ENCODE peak calls at places on chromosomes 12 and 14, in nine cellular contexts. One of them, this sample, is unnamed.

GRCh38 chr14:23076785-23077408 is 18.0 kb downstream of the ACIN1 start:
- DNase-seq in naive thymus-derived CD4-positive, alpha-beta T cell: peak
- DNase-seq in stimulated activated CD4-positive, alpha-beta T cell treated with anti-CD3 and anti-CD28 coated beads, Interleukin-2, amount 100 ng/mL, for 48 hours: no peak
- DNase-seq in astrocyte of the spinal cord: peak
- DNase-seq in epithelial cell of esophagus: peak
- DNase-seq in heart right ventricle: no peak
- DNase-seq in sciatic nerve: no peak
- DNase-seq in pons: peak
- DNase-seq in AG10803: no peak
- DNase-seq in this sample: peak

GRCh38 chr12:1044697-1045096 is 53.7 kb downstream of the ERC1 start:
- DNase-seq in naive thymus-derived CD4-positive, alpha-beta T cell: no peak
- DNase-seq in stimulated activated CD4-positive, alpha-beta T cell treated with anti-CD3 and anti-CD28 coated beads, Interleukin-2, amount 100 ng/mL, for 48 hours: no peak
- DNase-seq in astrocyte of the spinal cord: peak
- DNase-seq in epithelial cell of esophagus: peak
- DNase-seq in heart right ventricle: no peak
- DNase-seq in sciatic nerve: no peak
- DNase-seq in pons: no peak
- DNase-seq in AG10803: peak
- DNase-seq in this sample: peak

GRCh38 chr12:45232771-45233372 is 17.0 kb downstream of the ANO6 start:
- DNase-seq in naive thymus-derived CD4-positive, alpha-beta T cell: no peak
- DNase-seq in stimulated activated CD4-positive, alpha-beta T cell treated with anti-CD3 and anti-CD28 coated beads, Interleukin-2, amount 100 ng/mL, for 48 hours: no peak
- DNase-seq in astrocyte of the spinal cord: peak
- DNase-seq in epithelial cell of esophagus: peak
- DNase-seq in heart right ventricle: no peak
- DNase-seq in sciatic nerve: no peak
- DNase-seq in pons: no peak
- DNase-seq in AG10803: peak
- DNase-seq in this sample: peak

GRCh38 chr12:26870491-26871419 is 37.8 kb upstream of the ITPR2 start:
- DNase-seq in naive thymus-derived CD4-positive, alpha-beta T cell: no peak
- DNase-seq in stimulated activated CD4-positive, alpha-beta T cell treated with anti-CD3 and anti-CD28 coated beads, Interleukin-2, amount 100 ng/mL, for 48 hours: no peak
- DNase-seq in astrocyte of the spinal cord: peak
- DNase-seq in epithelial cell of esophagus: peak
- DNase-seq in heart right ventricle: peak
- DNase-seq in sciatic nerve: no peak
- DNase-seq in pons: no peak
- DNase-seq in AG10803: peak
- DNase-seq in this sample: peak

GRCh38 chr12:49370539-49370938 is 3.3 kb downstream of the SPATS2 start:
- DNase-seq in naive thymus-derived CD4-positive, alpha-beta T cell: no peak
- DNase-seq in stimulated activated CD4-positive, alpha-beta T cell treated with anti-CD3 and anti-CD28 coated beads, Interleukin-2, amount 100 ng/mL, for 48 hours: no peak
- DNase-seq in astrocyte of the spinal cord: no peak
- DNase-seq in epithelial cell of esophagus: no peak
- DNase-seq in heart right ventricle: no peak
- DNase-seq in sciatic nerve: no peak
- DNase-seq in pons: no peak
- DNase-seq in AG10803: no peak
- DNase-seq in this sample: no peak

GRCh38 chr14:100221419-100222218 is 17.3 kb upstream of the YY1 start:
- DNase-seq in naive thymus-derived CD4-positive, alpha-beta T cell: peak
- DNase-seq in stimulated activated CD4-positive, alpha-beta T cell treated with anti-CD3 and anti-CD28 coated beads, Interleukin-2, amount 100 ng/mL, for 48 hours: peak
- DNase-seq in astrocyte of the spinal cord: peak
- DNase-seq in epithelial cell of esophagus: peak
- DNase-seq in heart right ventricle: peak
- DNase-seq in sciatic nerve: no peak
- DNase-seq in pons: peak
- DNase-seq in AG10803: peak
- DNase-seq in this sample: peak

GRCh38 chr12:106601031-106601430 is 18.2 kb downstream of the RFX4 start:
- DNase-seq in naive thymus-derived CD4-positive, alpha-beta T cell: no peak
- DNase-seq in stimulated activated CD4-positive, alpha-beta T cell treated with anti-CD3 and anti-CD28 coated beads, Interleukin-2, amount 100 ng/mL, for 48 hours: no peak
- DNase-seq in astrocyte of the spinal cord: no peak
- DNase-seq in epithelial cell of esophagus: no peak
- DNase-seq in heart right ventricle: no peak
- DNase-seq in sciatic nerve: no peak
- DNase-seq in pons: no peak
- DNase-seq in AG10803: no peak
- DNase-seq in this sample: no peak

GRCh38 chr12:45259732-45260480 is 44.0 kb downstream of the ANO6 start:
- DNase-seq in naive thymus-derived CD4-positive, alpha-beta T cell: no peak
- DNase-seq in stimulated activated CD4-positive, alpha-beta T cell treated with anti-CD3 and anti-CD28 coated beads, Interleukin-2, amount 100 ng/mL, for 48 hours: no peak
- DNase-seq in astrocyte of the spinal cord: peak
- DNase-seq in epithelial cell of esophagus: peak
- DNase-seq in heart right ventricle: no peak
- DNase-seq in sciatic nerve: no peak
- DNase-seq in pons: no peak
- DNase-seq in AG10803: peak
- DNase-seq in this sample: peak

GRCh38 chr14:103056322-103057027 is 874 bp downstream of the CDC42BPB start:
- DNase-seq in naive thymus-derived CD4-positive, alpha-beta T cell: no peak
- DNase-seq in stimulated activated CD4-positive, alpha-beta T cell treated with anti-CD3 and anti-CD28 coated beads, Interleukin-2, amount 100 ng/mL, for 48 hours: no peak
- DNase-seq in astrocyte of the spinal cord: peak
- DNase-seq in epithelial cell of esophagus: peak
- DNase-seq in heart right ventricle: peak
- DNase-seq in sciatic nerve: peak
- DNase-seq in pons: no peak
- DNase-seq in AG10803: peak
- DNase-seq in this sample: peak

GRCh38 chr12:25853696-25854095 is 104.8 kb upstream of the RASSF8 start:
- DNase-seq in naive thymus-derived CD4-positive, alpha-beta T cell: no peak
- DNase-seq in stimulated activated CD4-positive, alpha-beta T cell treated with anti-CD3 and anti-CD28 coated beads, Interleukin-2, amount 100 ng/mL, for 48 hours: no peak
- DNase-seq in astrocyte of the spinal cord: no peak
- DNase-seq in epithelial cell of esophagus: no peak
- DNase-seq in heart right ventricle: no peak
- DNase-seq in sciatic nerve: no peak
- DNase-seq in pons: no peak
- DNase-seq in AG10803: no peak
- DNase-seq in this sample: no peak

GRCh38 chr14:94582851-94583250 is 1.6 kb downstream of the SERPINA5 start:
- DNase-seq in naive thymus-derived CD4-positive, alpha-beta T cell: no peak
- DNase-seq in stimulated activated CD4-positive, alpha-beta T cell treated with anti-CD3 and anti-CD28 coated beads, Interleukin-2, amount 100 ng/mL, for 48 hours: no peak
- DNase-seq in astrocyte of the spinal cord: no peak
- DNase-seq in epithelial cell of esophagus: no peak
- DNase-seq in heart right ventricle: no peak
- DNase-seq in sciatic nerve: no peak
- DNase-seq in pons: no peak
- DNase-seq in AG10803: no peak
- DNase-seq in this sample: no peak

GRCh38 chr14:75539562-75540478 is 17.6 kb downstream of the BATF start:
- DNase-seq in naive thymus-derived CD4-positive, alpha-beta T cell: no peak
- DNase-seq in stimulated activated CD4-positive, alpha-beta T cell treated with anti-CD3 and anti-CD28 coated beads, Interleukin-2, amount 100 ng/mL, for 48 hours: no peak
- DNase-seq in astrocyte of the spinal cord: no peak
- DNase-seq in epithelial cell of esophagus: no peak
- DNase-seq in heart right ventricle: no peak
- DNase-seq in sciatic nerve: no peak
- DNase-seq in pons: no peak
- DNase-seq in AG10803: no peak
- DNase-seq in this sample: no peak

GRCh38 chr12:20716985-20717384 is 21.9 kb downstream of the SLCO1C1 start:
- DNase-seq in naive thymus-derived CD4-positive, alpha-beta T cell: no peak
- DNase-seq in stimulated activated CD4-positive, alpha-beta T cell treated with anti-CD3 and anti-CD28 coated beads, Interleukin-2, amount 100 ng/mL, for 48 hours: no peak
- DNase-seq in astrocyte of the spinal cord: no peak
- DNase-seq in epithelial cell of esophagus: no peak
- DNase-seq in heart right ventricle: no peak
- DNase-seq in sciatic nerve: no peak
- DNase-seq in pons: no peak
- DNase-seq in AG10803: no peak
- DNase-seq in this sample: no peak

GRCh38 chr14:76770521-76771431 is 9.5 kb downstream of the VASH1 start:
- DNase-seq in naive thymus-derived CD4-positive, alpha-beta T cell: no peak
- DNase-seq in stimulated activated CD4-positive, alpha-beta T cell treated with anti-CD3 and anti-CD28 coated beads, Interleukin-2, amount 100 ng/mL, for 48 hours: no peak
- DNase-seq in astrocyte of the spinal cord: no peak
- DNase-seq in epithelial cell of esophagus: no peak
- DNase-seq in heart right ventricle: no peak
- DNase-seq in sciatic nerve: no peak
- DNase-seq in pons: no peak
- DNase-seq in AG10803: no peak
- DNase-seq in this sample: no peak

GRCh38 chr12:93002278-93003054 is 73.4 kb upstream of the EEA1 start:
- DNase-seq in naive thymus-derived CD4-positive, alpha-beta T cell: no peak
- DNase-seq in stimulated activated CD4-positive, alpha-beta T cell treated with anti-CD3 and anti-CD28 coated beads, Interleukin-2, amount 100 ng/mL, for 48 hours: no peak
- DNase-seq in astrocyte of the spinal cord: peak
- DNase-seq in epithelial cell of esophagus: peak
- DNase-seq in heart right ventricle: no peak
- DNase-seq in sciatic nerve: no peak
- DNase-seq in pons: no peak
- DNase-seq in AG10803: peak
- DNase-seq in this sample: peak

GRCh38 chr12:93807354-93807753 is 130.2 kb downstream of the CRADD start:
- DNase-seq in naive thymus-derived CD4-positive, alpha-beta T cell: no peak
- DNase-seq in stimulated activated CD4-positive, alpha-beta T cell treated with anti-CD3 and anti-CD28 coated beads, Interleukin-2, amount 100 ng/mL, for 48 hours: no peak
- DNase-seq in astrocyte of the spinal cord: no peak
- DNase-seq in epithelial cell of esophagus: no peak
- DNase-seq in heart right ventricle: no peak
- DNase-seq in sciatic nerve: no peak
- DNase-seq in pons: no peak
- DNase-seq in AG10803: no peak
- DNase-seq in this sample: no peak

GRCh38 chr12:77954156-77954555 is 123.5 kb downstream of the NAV3 start:
- DNase-seq in naive thymus-derived CD4-positive, alpha-beta T cell: no peak
- DNase-seq in stimulated activated CD4-positive, alpha-beta T cell treated with anti-CD3 and anti-CD28 coated beads, Interleukin-2, amount 100 ng/mL, for 48 hours: no peak
- DNase-seq in astrocyte of the spinal cord: peak
- DNase-seq in epithelial cell of esophagus: peak
- DNase-seq in heart right ventricle: no peak
- DNase-seq in sciatic nerve: no peak
- DNase-seq in pons: no peak
- DNase-seq in AG10803: no peak
- DNase-seq in this sample: peak

GRCh38 chr12:1590083-1590979 is 4.0 kb downstream of the FBXL14 start:
- DNase-seq in naive thymus-derived CD4-positive, alpha-beta T cell: no peak
- DNase-seq in stimulated activated CD4-positive, alpha-beta T cell treated with anti-CD3 and anti-CD28 coated beads, Interleukin-2, amount 100 ng/mL, for 48 hours: no peak
- DNase-seq in astrocyte of the spinal cord: peak
- DNase-seq in epithelial cell of esophagus: no peak
- DNase-seq in heart right ventricle: no peak
- DNase-seq in sciatic nerve: no peak
- DNase-seq in pons: peak
- DNase-seq in AG10803: peak
- DNase-seq in this sample: peak

GRCh38 chr12:121637231-121637914 is 11.0 kb downstream of the ORAI1 start:
- DNase-seq in naive thymus-derived CD4-positive, alpha-beta T cell: peak
- DNase-seq in stimulated activated CD4-positive, alpha-beta T cell treated with anti-CD3 and anti-CD28 coated beads, Interleukin-2, amount 100 ng/mL, for 48 hours: peak
- DNase-seq in astrocyte of the spinal cord: no peak
- DNase-seq in epithelial cell of esophagus: no peak
- DNase-seq in heart right ventricle: peak
- DNase-seq in sciatic nerve: no peak
- DNase-seq in pons: no peak
- DNase-seq in AG10803: no peak
- DNase-seq in this sample: no peak

GRCh38 chr12:6827437-6827894 is 741 bp upstream of the P3H3 start:
- DNase-seq in naive thymus-derived CD4-positive, alpha-beta T cell: no peak
- DNase-seq in stimulated activated CD4-positive, alpha-beta T cell treated with anti-CD3 and anti-CD28 coated beads, Interleukin-2, amount 100 ng/mL, for 48 hours: peak
- DNase-seq in astrocyte of the spinal cord: peak
- DNase-seq in epithelial cell of esophagus: peak
- DNase-seq in heart right ventricle: peak
- DNase-seq in sciatic nerve: peak
- DNase-seq in pons: peak
- DNase-seq in AG10803: peak
- DNase-seq in this sample: peak

GRCh38 chr12:122976648-122976975 is 1.6 kb downstream of the OGFOD2 start:
- DNase-seq in naive thymus-derived CD4-positive, alpha-beta T cell: no peak
- DNase-seq in stimulated activated CD4-positive, alpha-beta T cell treated with anti-CD3 and anti-CD28 coated beads, Interleukin-2, amount 100 ng/mL, for 48 hours: no peak
- DNase-seq in astrocyte of the spinal cord: no peak
- DNase-seq in epithelial cell of esophagus: peak
- DNase-seq in heart right ventricle: no peak
- DNase-seq in sciatic nerve: no peak
- DNase-seq in pons: no peak
- DNase-seq in AG10803: no peak
- DNase-seq in this sample: no peak

GRCh38 chr12:45852508-45852907 is 123.0 kb downstream of the ARID2 start:
- DNase-seq in naive thymus-derived CD4-positive, alpha-beta T cell: no peak
- DNase-seq in stimulated activated CD4-positive, alpha-beta T cell treated with anti-CD3 and anti-CD28 coated beads, Interleukin-2, amount 100 ng/mL, for 48 hours: no peak
- DNase-seq in astrocyte of the spinal cord: no peak
- DNase-seq in epithelial cell of esophagus: no peak
- DNase-seq in heart right ventricle: peak
- DNase-seq in sciatic nerve: no peak
- DNase-seq in pons: no peak
- DNase-seq in AG10803: no peak
- DNase-seq in this sample: no peak

GRCh38 chr12:131698286-131698685 is 12.6 kb upstream of the SFSWAP start:
- DNase-seq in naive thymus-derived CD4-positive, alpha-beta T cell: no peak
- DNase-seq in stimulated activated CD4-positive, alpha-beta T cell treated with anti-CD3 and anti-CD28 coated beads, Interleukin-2, amount 100 ng/mL, for 48 hours: no peak
- DNase-seq in astrocyte of the spinal cord: no peak
- DNase-seq in epithelial cell of esophagus: no peak
- DNase-seq in heart right ventricle: no peak
- DNase-seq in sciatic nerve: no peak
- DNase-seq in pons: no peak
- DNase-seq in AG10803: no peak
- DNase-seq in this sample: no peak

GRCh38 chr14:80850197-80850814 is 91.2 kb downstream of the CEP128 start:
- DNase-seq in naive thymus-derived CD4-positive, alpha-beta T cell: peak
- DNase-seq in stimulated activated CD4-positive, alpha-beta T cell treated with anti-CD3 and anti-CD28 coated beads, Interleukin-2, amount 100 ng/mL, for 48 hours: no peak
- DNase-seq in astrocyte of the spinal cord: peak
- DNase-seq in epithelial cell of esophagus: peak
- DNase-seq in heart right ventricle: no peak
- DNase-seq in sciatic nerve: no peak
- DNase-seq in pons: peak
- DNase-seq in AG10803: peak
- DNase-seq in this sample: peak

GRCh38 chr12:85280138-85280983 is at the start of gene ALX1:
- DNase-seq in naive thymus-derived CD4-positive, alpha-beta T cell: no peak
- DNase-seq in stimulated activated CD4-positive, alpha-beta T cell treated with anti-CD3 and anti-CD28 coated beads, Interleukin-2, amount 100 ng/mL, for 48 hours: no peak
- DNase-seq in astrocyte of the spinal cord: peak
- DNase-seq in epithelial cell of esophagus: peak
- DNase-seq in heart right ventricle: peak
- DNase-seq in sciatic nerve: peak
- DNase-seq in pons: no peak
- DNase-seq in AG10803: peak
- DNase-seq in this sample: peak

GRCh38 chr12:49091056-49091835 is 3.4 kb downstream of the DHH start:
- DNase-seq in naive thymus-derived CD4-positive, alpha-beta T cell: no peak
- DNase-seq in stimulated activated CD4-positive, alpha-beta T cell treated with anti-CD3 and anti-CD28 coated beads, Interleukin-2, amount 100 ng/mL, for 48 hours: no peak
- DNase-seq in astrocyte of the spinal cord: no peak
- DNase-seq in epithelial cell of esophagus: no peak
- DNase-seq in heart right ventricle: no peak
- DNase-seq in sciatic nerve: no peak
- DNase-seq in pons: no peak
- DNase-seq in AG10803: no peak
- DNase-seq in this sample: no peak

GRCh38 chr14:54935100-54935499 is 32.5 kb upstream of the GCH1 start:
- DNase-seq in naive thymus-derived CD4-positive, alpha-beta T cell: no peak
- DNase-seq in stimulated activated CD4-positive, alpha-beta T cell treated with anti-CD3 and anti-CD28 coated beads, Interleukin-2, amount 100 ng/mL, for 48 hours: no peak
- DNase-seq in astrocyte of the spinal cord: no peak
- DNase-seq in epithelial cell of esophagus: no peak
- DNase-seq in heart right ventricle: no peak
- DNase-seq in sciatic nerve: no peak
- DNase-seq in pons: no peak
- DNase-seq in AG10803: no peak
- DNase-seq in this sample: no peak

GRCh38 chr12:5376591-5377207 is 55.2 kb upstream of the NTF3 start:
- DNase-seq in naive thymus-derived CD4-positive, alpha-beta T cell: no peak
- DNase-seq in stimulated activated CD4-positive, alpha-beta T cell treated with anti-CD3 and anti-CD28 coated beads, Interleukin-2, amount 100 ng/mL, for 48 hours: no peak
- DNase-seq in astrocyte of the spinal cord: no peak
- DNase-seq in epithelial cell of esophagus: no peak
- DNase-seq in heart right ventricle: no peak
- DNase-seq in sciatic nerve: no peak
- DNase-seq in pons: no peak
- DNase-seq in AG10803: no peak
- DNase-seq in this sample: no peak

GRCh38 chr12:2298556-2299195 is 245.9 kb downstream of the CACNA1C start:
- DNase-seq in naive thymus-derived CD4-positive, alpha-beta T cell: no peak
- DNase-seq in stimulated activated CD4-positive, alpha-beta T cell treated with anti-CD3 and anti-CD28 coated beads, Interleukin-2, amount 100 ng/mL, for 48 hours: no peak
- DNase-seq in astrocyte of the spinal cord: no peak
- DNase-seq in epithelial cell of esophagus: no peak
- DNase-seq in heart right ventricle: no peak
- DNase-seq in sciatic nerve: no peak
- DNase-seq in pons: no peak
- DNase-seq in AG10803: no peak
- DNase-seq in this sample: no peak

GRCh38 chr14:62455446-62455845 is 589.8 kb downstream of the KCNH5 start:
- DNase-seq in naive thymus-derived CD4-positive, alpha-beta T cell: no peak
- DNase-seq in stimulated activated CD4-positive, alpha-beta T cell treated with anti-CD3 and anti-CD28 coated beads, Interleukin-2, amount 100 ng/mL, for 48 hours: no peak
- DNase-seq in astrocyte of the spinal cord: peak
- DNase-seq in epithelial cell of esophagus: peak
- DNase-seq in heart right ventricle: no peak
- DNase-seq in sciatic nerve: no peak
- DNase-seq in pons: no peak
- DNase-seq in AG10803: no peak
- DNase-seq in this sample: peak

GRCh38 chr12:124303579-124304313 is 8.9 kb downstream of the RFLNA start:
- DNase-seq in naive thymus-derived CD4-positive, alpha-beta T cell: no peak
- DNase-seq in stimulated activated CD4-positive, alpha-beta T cell treated with anti-CD3 and anti-CD28 coated beads, Interleukin-2, amount 100 ng/mL, for 48 hours: no peak
- DNase-seq in astrocyte of the spinal cord: no peak
- DNase-seq in epithelial cell of esophagus: no peak
- DNase-seq in heart right ventricle: no peak
- DNase-seq in sciatic nerve: no peak
- DNase-seq in pons: no peak
- DNase-seq in AG10803: no peak
- DNase-seq in this sample: no peak

This sample was measured in cardiac fibroblast.